ENCODE peak calls at places on chromosomes 11 and 22, in ten cellular contexts. U is brain microvascular endothelial cell, Y is thyroid gland, H is uterus, R is ascending aorta, Z is AG04450, K is right atrium auricular region, I is cardiac muscle cell, M is mammary epithelial cell, L is heart left ventricle. F is an unnamed sample.

GRCh38 chr11:69122642-69123431 is 32.9 kb upstream of the SMIM38 start:
- DNase-seq in U (peak; percentile 58), Y (peak; percentile 98), H (no peak), R (peak; percentile 89), Z (peak; percentile 33), K (peak; percentile 74), I (peak; percentile 69), M (peak; percentile 85), L (peak; percentile 87), F (peak; percentile 72)

GRCh38 chr11:61945191-61945590 is 5.0 kb upstream of the BEST1 start:
- DNase-seq in U (no peak), Y (no peak), H (no peak), R (peak; percentile 52), Z (no peak), K (no peak), I (no peak), M (no peak), L (no peak), F (no peak)

GRCh38 chr11:61277186-61277972 is 17.7 kb downstream of the VWCE start:
- DNase-seq in U (no peak), Y (no peak), H (no peak), R (no peak), Z (no peak), K (no peak), I (no peak), M (no peak), L (no peak), F (no peak)

GRCh38 chr11:10478574-10479550 is 23.8 kb downstream of the AMPD3 start:
- DNase-seq in U (no peak), Y (peak; percentile 26), H (peak; percentile 8), R (no peak), Z (no peak), K (no peak), I (no peak), M (no peak), L (no peak), F (peak; percentile 44)

GRCh38 chr11:24516658-24517057 is 19.8 kb downstream of the LUZP2 start:
- DNase-seq in U (no peak), Y (no peak), H (no peak), R (no peak), Z (no peak), K (no peak), I (no peak), M (no peak), L (no peak), F (no peak)

GRCh38 chr22:40626826-40627225 is 9.7 kb downstream of the MRTFA start:
- DNase-seq in U (no peak), Y (no peak), H (no peak), R (no peak), Z (no peak), K (no peak), I (peak; percentile 55), M (no peak), L (no peak), F (no peak)

GRCh38 chr11:73645570-73645969 is 811 bp upstream of the PLEKHB1 start:
- DNase-seq in U (no peak), Y (no peak), H (no peak), R (no peak), Z (no peak), K (no peak), I (peak; percentile 29), M (no peak), L (no peak), F (no peak)

GRCh38 chr11:32960553-32961164 is 55.0 kb upstream of the DEPDC7 start:
- DNase-seq in U (no peak), Y (no peak), H (no peak), R (no peak), Z (peak; percentile 27), K (no peak), I (peak; percentile 73), M (peak; percentile 40), L (no peak), F (no peak)

GRCh38 chr22:19213496-19214473 is 35.2 kb upstream of the SLC25A1 start:
- DNase-seq in U (no peak), Y (no peak), H (no peak), R (no peak), Z (peak; percentile 51), K (no peak), I (peak; percentile 43), M (no peak), L (no peak), F (peak; percentile 37)

GRCh38 chr11:2662430-2663299 is 37.1 kb downstream of the KCNQ1OT1 start:
- DNase-seq in U (no peak), Y (no peak), H (no peak), R (no peak), Z (no peak), K (peak; percentile 48), I (no peak), M (no peak), L (no peak), F (no peak)

GRCh38 chr11:1232328-1233321 is 9.8 kb downstream of the MUC5B start:
- DNase-seq in U (no peak), Y (no peak), H (no peak), R (no peak), Z (no peak), K (no peak), I (no peak), M (no peak), L (peak; percentile 14), F (peak; percentile 72)

GRCh38 chr11:131246589-131247164 is 123.7 kb upstream of the NTM start:
- DNase-seq in U (no peak), Y (peak; percentile 72), H (no peak), R (no peak), Z (no peak), K (no peak), I (peak; percentile 19), M (no peak), L (peak; percentile 44), F (no peak)

GRCh38 chr11:48098024-48098423 is 117.7 kb downstream of the PTPRJ start:
- DNase-seq in U (no peak), Y (no peak), H (no peak), R (peak; percentile 49), Z (no peak), K (no peak), I (no peak), M (no peak), L (no peak), F (no peak)

GRCh38 chr22:35894937-35895708 is 133.5 kb downstream of the RBFOX2 start:
- DNase-seq in U (peak; percentile 42), Y (peak; percentile 64), H (peak; percentile 43), R (peak; percentile 71), Z (peak; percentile 29), K (no peak), I (peak; percentile 88), M (peak; percentile 99), L (peak; percentile 52), F (no peak)

GRCh38 chr22:47000888-47001287 is 238.4 kb downstream of the TBC1D22A start:
- DNase-seq in U (no peak), Y (no peak), H (no peak), R (no peak), Z (no peak), K (no peak), I (no peak), M (peak; percentile 7), L (no peak), F (no peak)

GRCh38 chr11:6646040-6646439 is 9.6 kb downstream of the DCHS1 start:
- DNase-seq in U (peak; percentile 72), Y (no peak), H (peak; percentile 57), R (peak; percentile 79), Z (peak; percentile 39), K (peak; percentile 71), I (peak; percentile 79), M (no peak), L (peak; percentile 88), F (no peak)

GRCh38 chr22:33386270-33386669 is 328.1 kb upstream of the SYN3 start:
- DNase-seq in U (no peak), Y (no peak), H (no peak), R (no peak), Z (no peak), K (no peak), I (no peak), M (no peak), L (no peak), F (no peak)

GRCh38 chr11:8757047-8757446 is 74.5 kb downstream of the RPL27A start:
- DNase-seq in U (no peak), Y (no peak), H (no peak), R (no peak), Z (no peak), K (no peak), I (no peak), M (no peak), L (no peak), F (peak; percentile 10)
- H3K27ac ChIP-seq in U (no peak overlapping the region), Y (peak overlapping the region; percentile 13), H (peak overlapping the region; percentile 78), R (peak overlapping the region; percentile 85), Z (no peak overlapping the region), K (peak overlapping the region; percentile 72), I (peak overlapping the region; percentile 32), M (no peak overlapping the region), L (peak overlapping the region; percentile 44), F (peak overlapping the region; percentile 55)

DNA sequence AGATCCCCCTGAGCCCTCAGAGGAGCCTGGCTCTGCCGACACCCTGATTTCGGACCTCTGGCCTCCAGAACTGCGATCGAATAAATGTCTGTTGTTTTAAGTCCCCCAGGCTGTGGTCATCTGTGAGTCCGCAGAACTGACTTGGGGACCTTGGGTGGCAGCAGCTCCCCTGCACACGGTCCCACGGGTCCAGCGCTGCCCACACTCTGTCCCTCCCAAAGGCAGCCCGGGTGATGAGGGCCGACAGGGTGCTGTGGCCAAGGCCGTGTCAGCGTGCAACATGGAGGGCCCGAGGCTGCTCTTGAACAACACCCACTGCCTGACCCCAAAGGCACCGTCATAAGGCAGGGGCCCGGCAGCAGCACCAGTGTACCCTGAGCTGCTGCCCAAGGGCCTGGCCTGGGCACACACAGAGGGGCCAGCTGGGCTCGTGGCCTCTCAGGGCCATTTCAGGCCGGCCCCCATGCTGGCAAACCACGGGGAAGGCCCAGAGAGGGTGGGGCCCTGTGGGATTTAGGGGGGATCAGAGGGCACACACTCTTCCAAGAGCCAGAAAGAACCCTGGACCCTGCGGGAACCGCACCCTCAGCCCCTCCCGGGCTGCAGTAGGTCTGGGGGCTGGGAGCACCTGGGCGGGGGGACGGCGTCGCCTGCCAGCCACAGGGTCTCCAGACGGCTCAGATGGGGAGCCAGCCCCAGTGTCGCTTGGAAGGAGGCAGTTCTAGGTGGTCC is 77.1 kb upstream of the PRR5 start:
- DNase-seq in U (no peak), Y (no peak), H (no peak), R (no peak), Z (no peak), K (no peak), I (no peak), M (no peak), L (no peak), F (no peak)
- H3K4me3 ChIP-seq in U (no peak overlapping the region), Y (no peak overlapping the region), H (no peak overlapping the region), R (no peak overlapping the region), Z (no peak overlapping the region), K (no peak overlapping the region), I (no peak overlapping the region), M (no peak overlapping the region), L (no peak overlapping the region), F (no peak overlapping the region)

GRCh38 chr11:128323381-128323780 is 264.0 kb downstream of the ETS1 start:
- DNase-seq in U (peak; percentile 25), Y (peak; percentile 38), H (no peak), R (no peak), Z (no peak), K (no peak), I (peak; percentile 53), M (no peak), L (no peak), F (no peak)
- TF ChIP-seq CTCF in U (peak; percentile 66), Y (peak; percentile 19), H (no peak), R (no peak), Z (peak; percentile 46), K (no peak), I (peak; percentile 45), M (peak; percentile 10), L (peak; percentile 43), F (no peak)

GRCh38 chr11:13717331-13717730 is 48.9 kb downstream of the FAR1 start:
- DNase-seq in U (peak; percentile 73), Y (no peak), H (no peak), R (no peak), Z (peak; percentile 6), K (no peak), I (peak; percentile 83), M (peak; percentile 57), L (no peak), F (no peak)
- H3K27ac ChIP-seq in U (no peak overlapping the region), Y (no peak overlapping the region), H (no peak overlapping the region), R (no peak overlapping the region), Z (no peak overlapping the region), K (no peak overlapping the region), I (no peak overlapping the region), M (no peak overlapping the region), L (no peak overlapping the region), F (no peak overlapping the region)